ENCODE peak calls at places on chromosomes 7 and 10, in nine cellular contexts. One of them, this sample, is unnamed.

GRCh38 chr10:12594448-12594944 is 245.1 kb downstream of the CAMK1D start:
- DNase-seq in AG04450: no peak
- DNase-seq in OCI-LY7: no peak
- DNase-seq in SK-N-SH: no peak
- DNase-seq in dorsolateral prefrontal cortex: no peak
- DNase-seq in PC-3: no peak
- DNase-seq in A549: no peak
- DNase-seq in PC-9: no peak
- DNase-seq in heart right ventricle: no peak
- DNase-seq in this sample: no peak

GRCh38 chr7:4634166-4634565 is 47.9 kb upstream of the FOXK1 start:
- DNase-seq in AG04450: no peak
- DNase-seq in OCI-LY7: no peak
- DNase-seq in SK-N-SH: no peak
- DNase-seq in dorsolateral prefrontal cortex: no peak
- DNase-seq in PC-3: no peak
- DNase-seq in A549: peak; percentile 42
- DNase-seq in PC-9: peak; percentile 34
- DNase-seq in heart right ventricle: no peak
- DNase-seq in this sample: no peak

GRCh38 chr7:55210716-55211115 is 154.4 kb upstream of the LANCL2 start:
- DNase-seq in AG04450: no peak
- DNase-seq in OCI-LY7: no peak
- DNase-seq in SK-N-SH: no peak
- DNase-seq in dorsolateral prefrontal cortex: no peak
- DNase-seq in PC-3: no peak
- DNase-seq in A549: no peak
- DNase-seq in PC-9: no peak
- DNase-seq in heart right ventricle: no peak
- DNase-seq in this sample: no peak

GRCh38 chr10:30915141-30915540 is 116.5 kb downstream of the ZNF438 start:
- DNase-seq in AG04450: no peak
- DNase-seq in OCI-LY7: no peak
- DNase-seq in SK-N-SH: no peak
- DNase-seq in dorsolateral prefrontal cortex: no peak
- DNase-seq in PC-3: no peak
- DNase-seq in A549: no peak
- DNase-seq in PC-9: no peak
- DNase-seq in heart right ventricle: no peak
- DNase-seq in this sample: no peak

GRCh38 chr10:107264742-107265141 is 100.2 kb upstream of the SORCS1 start:
- DNase-seq in AG04450: no peak
- DNase-seq in OCI-LY7: no peak
- DNase-seq in SK-N-SH: peak; percentile 2
- DNase-seq in dorsolateral prefrontal cortex: no peak
- DNase-seq in PC-3: no peak
- DNase-seq in A549: no peak
- DNase-seq in PC-9: no peak
- DNase-seq in heart right ventricle: no peak
- DNase-seq in this sample: no peak

GRCh38 chr10:50928190-50928552 is 42.7 kb upstream of the A1CF start:
- DNase-seq in AG04450: no peak
- DNase-seq in OCI-LY7: no peak
- DNase-seq in SK-N-SH: no peak
- DNase-seq in dorsolateral prefrontal cortex: no peak
- DNase-seq in PC-3: peak; percentile 55
- DNase-seq in A549: no peak
- DNase-seq in PC-9: no peak
- DNase-seq in heart right ventricle: no peak
- DNase-seq in this sample: no peak

GRCh38 chr7:149007615-149008014 is 20.7 kb downstream of the PDIA4 start:
- DNase-seq in AG04450: no peak
- DNase-seq in OCI-LY7: no peak
- DNase-seq in SK-N-SH: no peak
- DNase-seq in dorsolateral prefrontal cortex: no peak
- DNase-seq in PC-3: no peak
- DNase-seq in A549: peak; percentile 30
- DNase-seq in PC-9: no peak
- DNase-seq in heart right ventricle: no peak
- DNase-seq in this sample: no peak

GRCh38 chr7:64832136-64832535 is 37.9 kb downstream of the ZNF138 start:
- DNase-seq in AG04450: no peak
- DNase-seq in OCI-LY7: no peak
- DNase-seq in SK-N-SH: no peak
- DNase-seq in dorsolateral prefrontal cortex: no peak
- DNase-seq in PC-3: no peak
- DNase-seq in A549: no peak
- DNase-seq in PC-9: no peak
- DNase-seq in heart right ventricle: no peak
- DNase-seq in this sample: no peak

GRCh38 chr7:52696183-52696582 is 339.2 kb upstream of the POM121L12 start:
- DNase-seq in AG04450: no peak
- DNase-seq in OCI-LY7: no peak
- DNase-seq in SK-N-SH: peak; percentile 51
- DNase-seq in dorsolateral prefrontal cortex: no peak
- DNase-seq in PC-3: no peak
- DNase-seq in A549: no peak
- DNase-seq in PC-9: no peak
- DNase-seq in heart right ventricle: no peak
- DNase-seq in this sample: no peak

GRCh38 chr10:72980348-72980747 is 25.7 kb upstream of the PLA2G12B start:
- DNase-seq in AG04450: no peak
- DNase-seq in OCI-LY7: no peak
- DNase-seq in SK-N-SH: no peak
- DNase-seq in dorsolateral prefrontal cortex: no peak
- DNase-seq in PC-3: no peak
- DNase-seq in A549: no peak
- DNase-seq in PC-9: no peak
- DNase-seq in heart right ventricle: no peak
- DNase-seq in this sample: no peak

GRCh38 chr10:78410046-78410965 is 376.6 kb downstream of the RPS24 start:
- DNase-seq in AG04450: no peak
- DNase-seq in OCI-LY7: no peak
- DNase-seq in SK-N-SH: no peak
- DNase-seq in dorsolateral prefrontal cortex: no peak
- DNase-seq in PC-3: no peak
- DNase-seq in A549: no peak
- DNase-seq in PC-9: no peak
- DNase-seq in heart right ventricle: no peak
- DNase-seq in this sample: no peak

GRCh38 chr10:119608316-119609155 is 11.8 kb upstream of the TIAL1 start:
- DNase-seq in AG04450: no peak
- DNase-seq in OCI-LY7: peak; percentile 19
- DNase-seq in SK-N-SH: peak; percentile 67
- DNase-seq in dorsolateral prefrontal cortex: peak; percentile 66
- DNase-seq in PC-3: peak; percentile 63
- DNase-seq in A549: peak; percentile 62
- DNase-seq in PC-9: peak; percentile 41
- DNase-seq in heart right ventricle: peak; percentile 39
- DNase-seq in this sample: no peak

GRCh38 chr7:140316165-140316661 is 82.1 kb downstream of the SLC37A3 start:
- DNase-seq in AG04450: peak; percentile 16
- DNase-seq in OCI-LY7: no peak
- DNase-seq in SK-N-SH: no peak
- DNase-seq in dorsolateral prefrontal cortex: peak; percentile 92
- DNase-seq in PC-3: peak; percentile 90
- DNase-seq in A549: peak; percentile 79
- DNase-seq in PC-9: peak; percentile 97
- DNase-seq in heart right ventricle: peak; percentile 53
- DNase-seq in this sample: no peak

GRCh38 chr7:44058759-44059218 is 6.6 kb downstream of the PGAM2 start:
- DNase-seq in AG04450: no peak
- DNase-seq in OCI-LY7: no peak
- DNase-seq in SK-N-SH: no peak
- DNase-seq in dorsolateral prefrontal cortex: no peak
- DNase-seq in PC-3: no peak
- DNase-seq in A549: no peak
- DNase-seq in PC-9: no peak
- DNase-seq in heart right ventricle: no peak
- DNase-seq in this sample: no peak

GRCh38 chr7:51318001-51318400 is 1.4 kb upstream of the COBL start:
- DNase-seq in AG04450: no peak
- DNase-seq in OCI-LY7: no peak
- DNase-seq in SK-N-SH: no peak
- DNase-seq in dorsolateral prefrontal cortex: no peak
- DNase-seq in PC-3: no peak
- DNase-seq in A549: no peak
- DNase-seq in PC-9: no peak
- DNase-seq in heart right ventricle: no peak
- DNase-seq in this sample: no peak

GRCh38 chr7:51318886-51319579 is 2.4 kb upstream of the COBL start:
- DNase-seq in AG04450: no peak
- DNase-seq in OCI-LY7: no peak
- DNase-seq in SK-N-SH: no peak
- DNase-seq in dorsolateral prefrontal cortex: no peak
- DNase-seq in PC-3: no peak
- DNase-seq in A549: no peak
- DNase-seq in PC-9: no peak
- DNase-seq in heart right ventricle: no peak
- DNase-seq in this sample: no peak

GRCh38 chr7:51316666-51317581 is at the start of gene COBL:
- DNase-seq in AG04450: no peak
- DNase-seq in OCI-LY7: no peak
- DNase-seq in SK-N-SH: no peak
- DNase-seq in dorsolateral prefrontal cortex: no peak
- DNase-seq in PC-3: peak; percentile 29
- DNase-seq in A549: no peak
- DNase-seq in PC-9: no peak
- DNase-seq in heart right ventricle: peak; percentile 26
- DNase-seq in this sample: no peak

GRCh38 chr7:51316262-51316665 is 345 bp downstream of the COBL start:
- DNase-seq in AG04450: no peak
- DNase-seq in OCI-LY7: no peak
- DNase-seq in SK-N-SH: peak; percentile 82
- DNase-seq in dorsolateral prefrontal cortex: no peak
- DNase-seq in PC-3: peak; percentile 48
- DNase-seq in A549: peak; percentile 35
- DNase-seq in PC-9: peak; percentile 62
- DNase-seq in heart right ventricle: no peak
- DNase-seq in this sample: no peak

DNA sequence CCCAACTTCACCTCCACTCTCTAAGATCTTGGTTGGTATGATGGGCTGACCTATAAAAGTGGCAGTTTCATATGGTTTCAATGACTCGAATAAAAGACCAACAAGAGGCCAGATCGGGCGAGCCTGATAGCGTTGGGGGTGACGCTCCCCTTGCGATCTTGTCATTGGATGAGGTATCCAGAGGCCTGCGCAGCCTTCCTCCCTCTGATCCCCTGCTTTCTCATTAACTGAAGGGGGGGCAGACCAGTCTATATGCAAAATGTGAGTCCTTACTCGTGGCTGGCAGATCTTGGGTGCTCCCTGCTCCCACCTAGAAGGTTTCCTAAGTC is 937 bp upstream of the COBL start:
- DNase-seq in AG04450: no peak
- DNase-seq in OCI-LY7: no peak
- DNase-seq in SK-N-SH: no peak
- DNase-seq in dorsolateral prefrontal cortex: no peak
- DNase-seq in PC-3: no peak
- DNase-seq in A549: no peak
- DNase-seq in PC-9: no peak
- DNase-seq in heart right ventricle: no peak
- DNase-seq in this sample: no peak
- H3K4me3 ChIP-seq in AG04450: no peak overlapping the region
- H3K4me3 ChIP-seq in OCI-LY7: no peak overlapping the region
- H3K4me3 ChIP-seq in SK-N-SH: no peak overlapping the region
- H3K4me3 ChIP-seq in dorsolateral prefrontal cortex: no peak overlapping the region
- H3K4me3 ChIP-seq in PC-3: peak overlapping the region; percentile 79
- H3K4me3 ChIP-seq in A549: no peak overlapping the region
- H3K4me3 ChIP-seq in PC-9: peak overlapping the region; percentile 71
- H3K4me3 ChIP-seq in heart right ventricle: peak overlapping the region; percentile 67
- H3K4me3 ChIP-seq in this sample: no peak overlapping the region

DNA sequence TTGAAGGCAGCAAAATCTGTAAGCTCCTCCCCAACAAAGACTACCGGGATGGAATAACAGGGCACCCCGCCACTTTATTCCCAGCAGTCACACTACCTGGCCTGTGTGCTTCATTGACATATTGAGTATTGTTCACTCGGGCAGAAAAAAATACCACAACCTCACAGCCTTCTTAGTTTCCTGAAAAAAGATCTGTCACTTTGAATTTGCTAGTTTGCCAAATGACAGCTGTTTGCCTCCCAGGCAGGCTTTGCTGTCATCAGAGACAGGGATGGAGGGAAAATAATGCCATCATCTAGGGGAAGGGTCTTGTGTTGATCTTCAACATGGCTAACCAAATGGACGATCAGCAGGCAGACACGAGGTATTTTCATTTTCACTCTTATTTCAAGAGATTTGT is 26.9 kb downstream of the BMPER start:
- DNase-seq in AG04450: no peak
- DNase-seq in OCI-LY7: no peak
- DNase-seq in SK-N-SH: no peak
- DNase-seq in dorsolateral prefrontal cortex: no peak
- DNase-seq in PC-3: no peak
- DNase-seq in A549: no peak
- DNase-seq in PC-9: no peak
- DNase-seq in heart right ventricle: no peak
- DNase-seq in this sample: no peak
- H3K4me3 ChIP-seq in AG04450: no peak overlapping the region
- H3K4me3 ChIP-seq in OCI-LY7: no peak overlapping the region
- H3K4me3 ChIP-seq in SK-N-SH: peak overlapping the region; percentile 49
- H3K4me3 ChIP-seq in dorsolateral prefrontal cortex: peak overlapping the region; percentile 41
- H3K4me3 ChIP-seq in PC-3: peak overlapping the region; percentile 48
- H3K4me3 ChIP-seq in A549: no peak overlapping the region
- H3K4me3 ChIP-seq in PC-9: no peak overlapping the region
- H3K4me3 ChIP-seq in heart right ventricle: peak overlapping the region; percentile 31
- H3K4me3 ChIP-seq in this sample: no peak overlapping the region

GRCh38 chr10:89047397-89047796 is 56.8 kb downstream of the FAS start:
- DNase-seq in AG04450: no peak
- DNase-seq in OCI-LY7: no peak
- DNase-seq in SK-N-SH: no peak
- DNase-seq in dorsolateral prefrontal cortex: no peak
- DNase-seq in PC-3: no peak
- DNase-seq in A549: no peak
- DNase-seq in PC-9: no peak
- DNase-seq in heart right ventricle: no peak
- DNase-seq in this sample: no peak
- H3K4me3 ChIP-seq in AG04450: no peak overlapping the region
- H3K4me3 ChIP-seq in OCI-LY7: no peak overlapping the region
- H3K4me3 ChIP-seq in SK-N-SH: no peak overlapping the region
- H3K4me3 ChIP-seq in dorsolateral prefrontal cortex: no peak overlapping the region
- H3K4me3 ChIP-seq in PC-3: no peak overlapping the region
- H3K4me3 ChIP-seq in A549: no peak overlapping the region
- H3K4me3 ChIP-seq in PC-9: no peak overlapping the region
- H3K4me3 ChIP-seq in heart right ventricle: no peak overlapping the region
- H3K4me3 ChIP-seq in this sample: no peak overlapping the region

DNA sequence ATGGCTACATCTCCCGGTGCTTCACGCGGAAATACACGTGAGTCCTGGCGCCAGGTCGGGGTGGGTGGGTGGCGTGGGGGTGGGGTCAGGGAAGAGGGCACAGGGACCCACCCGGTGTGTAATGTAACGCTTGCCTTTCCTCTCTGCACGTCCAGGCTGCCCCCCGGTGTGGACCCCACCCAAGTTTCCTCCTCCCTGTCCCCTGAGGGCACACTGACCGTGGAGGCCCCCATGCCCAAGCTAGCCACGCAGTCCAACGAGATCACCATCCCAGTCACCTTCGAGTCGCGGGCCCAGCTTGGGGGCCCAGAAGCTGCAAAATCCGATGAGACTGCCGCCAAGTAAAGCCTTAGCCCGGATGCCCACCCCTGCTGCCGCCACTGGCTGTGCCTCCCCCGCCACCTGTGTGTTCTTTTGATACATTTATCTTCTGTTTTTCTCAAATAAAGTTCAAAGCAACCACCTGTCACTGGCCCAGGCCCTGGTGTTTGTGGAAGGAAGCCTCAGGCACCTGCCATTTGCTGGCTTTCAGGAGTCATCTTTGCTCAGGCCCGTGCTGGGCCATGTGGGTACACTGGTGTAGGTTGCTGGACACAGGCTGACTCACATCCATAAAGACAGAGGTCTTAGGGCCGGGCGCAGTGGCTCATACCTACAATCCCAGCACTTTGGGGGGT is 1.5 kb downstream of the HSPB1 start:
- DNase-seq in AG04450: no peak
- DNase-seq in OCI-LY7: peak; percentile 90
- DNase-seq in SK-N-SH: no peak
- DNase-seq in dorsolateral prefrontal cortex: no peak
- DNase-seq in PC-3: peak; percentile 66
- DNase-seq in A549: peak; percentile 58
- DNase-seq in PC-9: peak; percentile 59
- DNase-seq in heart right ventricle: no peak
- DNase-seq in this sample: peak; percentile 47
- H3K4me3 ChIP-seq in AG04450: peak overlapping the region; percentile 97
- H3K4me3 ChIP-seq in OCI-LY7: peak overlapping the region; percentile 89
- H3K4me3 ChIP-seq in SK-N-SH: peak overlapping the region; percentile 96
- H3K4me3 ChIP-seq in dorsolateral prefrontal cortex: peak overlapping the region; percentile 67
- H3K4me3 ChIP-seq in PC-3: peak overlapping the region; percentile 84
- H3K4me3 ChIP-seq in A549: peak overlapping the region; percentile 91
- H3K4me3 ChIP-seq in PC-9: peak overlapping the region; percentile 79
- H3K4me3 ChIP-seq in heart right ventricle: peak overlapping the region; percentile 96
- H3K4me3 ChIP-seq in this sample: peak overlapping the region; percentile 55